ENCODE peak calls at places on chromosomes 5 and 9, in four cellular contexts. W, T, O and E are unnamed samples.

GRCh38 chr9:13139641-13140171 is 139.8 kb downstream of the MPDZ start:
- DNase-seq in W (no peak), O (no peak), T (no peak), E (no peak)

GRCh38 chr9:115593587-115594091 is 475.7 kb upstream of the TNC start:
- DNase-seq in W (peak), O (peak), T (no peak), E (peak)

GRCh38 chr9:34457266-34458012 is 931 bp downstream of the FAM219A start:
- DNase-seq in W (peak), O (no peak), T (no peak), E (peak)

GRCh38 chr5:3197699-3198098 is 397.9 kb upstream of the IRX1 start:
- DNase-seq in W (no peak), T (no peak), O (no peak), E (no peak)

GRCh38 chr9:97387504-97387886 is 24.4 kb upstream of the TDRD7 start:
- DNase-seq in W (no peak), T (no peak), O (no peak), E (no peak)

GRCh38 chr9:127185931-127186781 is 63.7 kb upstream of the ANGPTL2 start:
- DNase-seq in O (no peak), W (peak), T (no peak), E (no peak)

GRCh38 chr9:127937383-127938297 is at the start of gene DPM2:
- DNase-seq in W (peak), O (peak), T (peak), E (peak)

GRCh38 chr5:180522350-180522749 is 28.2 kb downstream of the CNOT6 start:
- DNase-seq in T (no peak), W (no peak), O (no peak), E (no peak)

GRCh38 chr5:124686239-124687004 is 60.0 kb downstream of the ZNF608 start:
- DNase-seq in T (no peak), O (no peak), W (no peak), E (no peak)

GRCh38 chr5:6832994-6833393 is 119.8 kb downstream of the TENT4A start:
- DNase-seq in W (no peak), O (no peak), T (no peak), E (no peak)

GRCh38 chr9:97519441-97519970 is 18.0 kb downstream of the TMOD1 start:
- DNase-seq in T (no peak), O (no peak), W (no peak), E (no peak)

GRCh38 chr5:17105744-17106450 is 111.5 kb upstream of the BASP1 start:
- DNase-seq in O (no peak), W (no peak), T (no peak), E (no peak)

GRCh38 chr9:130302785-130303612 is 37.4 kb downstream of the HMCN2 start:
- DNase-seq in W (no peak), T (no peak), O (no peak), E (no peak)

GRCh38 chr5:164302533-164303235 is 797.3 kb downstream of the MAT2B start:
- DNase-seq in O (no peak), T (no peak), W (no peak), E (no peak)

GRCh38 chr9:70590264-70590646 is 175.8 kb upstream of the KLF9 start:
- DNase-seq in T (no peak), W (no peak), O (no peak), E (no peak)

GRCh38 chr5:139574641-139575312 is 13.6 kb downstream of the UBE2D2 start:
- DNase-seq in T (no peak), W (peak), O (no peak), E (no peak)

GRCh38 chr5:91179018-91179417 is 204.1 kb downstream of the ARRDC3 start:
- DNase-seq in W (no peak), O (no peak), T (no peak), E (no peak)

GRCh38 chr9:130669965-130670364 is 5.6 kb downstream of the PRDM12 start:
- DNase-seq in O (no peak), W (peak), T (no peak), E (no peak)

GRCh38 chr5:115657125-115657882 is 31.5 kb upstream of the TMED7 start:
- DNase-seq in T (no peak), O (no peak), W (no peak), E (no peak)

GRCh38 chr9:33946779-33947535 is 101.7 kb downstream of the UBAP2 start:
- DNase-seq in T (no peak), W (no peak), O (no peak), E (no peak)

GRCh38 chr5:32339198-32339597 is 26.5 kb upstream of the MTMR12 start:
- DNase-seq in O (peak), W (no peak), T (no peak), E (no peak)

GRCh38 chr9:133972041-133972970 is 19.8 kb downstream of the VAV2 start:
- DNase-seq in O (no peak), T (no peak), W (no peak), E (no peak)

GRCh38 chr9:133969681-133970580 is 22.2 kb downstream of the VAV2 start:
- DNase-seq in T (no peak), W (no peak), O (no peak), E (no peak)

GRCh38 chr9:133971121-133971951 is 20.8 kb downstream of the VAV2 start:
- DNase-seq in T (no peak), O (no peak), W (peak), E (no peak)

GRCh38 chr9:133968966-133969617 is 23.0 kb downstream of the VAV2 start:
- DNase-seq in O (no peak), W (no peak), T (no peak), E (no peak)

DNA sequence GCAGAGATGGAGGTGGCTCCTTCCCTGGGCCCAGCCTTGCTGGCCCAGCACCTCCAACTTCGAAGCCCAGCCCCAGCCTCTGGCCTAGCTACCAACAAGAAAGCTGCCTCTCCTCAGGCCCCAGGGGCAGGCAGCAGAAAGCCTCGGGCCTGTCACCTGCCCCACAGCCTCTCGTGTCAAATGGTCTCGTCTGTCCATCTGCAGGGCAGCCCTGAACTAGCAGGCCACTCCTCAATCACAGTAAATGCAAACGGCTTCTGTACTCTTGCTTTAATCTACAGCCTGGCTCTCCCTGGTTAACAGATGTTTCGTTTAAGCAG is 21.6 kb downstream of the VAV2 start:
- DNase-seq in W (no peak), O (no peak), T (no peak), E (no peak)
- TF ChIP-seq JUND in W (no peak), O (no peak), T (no peak), E (no peak)

DNA sequence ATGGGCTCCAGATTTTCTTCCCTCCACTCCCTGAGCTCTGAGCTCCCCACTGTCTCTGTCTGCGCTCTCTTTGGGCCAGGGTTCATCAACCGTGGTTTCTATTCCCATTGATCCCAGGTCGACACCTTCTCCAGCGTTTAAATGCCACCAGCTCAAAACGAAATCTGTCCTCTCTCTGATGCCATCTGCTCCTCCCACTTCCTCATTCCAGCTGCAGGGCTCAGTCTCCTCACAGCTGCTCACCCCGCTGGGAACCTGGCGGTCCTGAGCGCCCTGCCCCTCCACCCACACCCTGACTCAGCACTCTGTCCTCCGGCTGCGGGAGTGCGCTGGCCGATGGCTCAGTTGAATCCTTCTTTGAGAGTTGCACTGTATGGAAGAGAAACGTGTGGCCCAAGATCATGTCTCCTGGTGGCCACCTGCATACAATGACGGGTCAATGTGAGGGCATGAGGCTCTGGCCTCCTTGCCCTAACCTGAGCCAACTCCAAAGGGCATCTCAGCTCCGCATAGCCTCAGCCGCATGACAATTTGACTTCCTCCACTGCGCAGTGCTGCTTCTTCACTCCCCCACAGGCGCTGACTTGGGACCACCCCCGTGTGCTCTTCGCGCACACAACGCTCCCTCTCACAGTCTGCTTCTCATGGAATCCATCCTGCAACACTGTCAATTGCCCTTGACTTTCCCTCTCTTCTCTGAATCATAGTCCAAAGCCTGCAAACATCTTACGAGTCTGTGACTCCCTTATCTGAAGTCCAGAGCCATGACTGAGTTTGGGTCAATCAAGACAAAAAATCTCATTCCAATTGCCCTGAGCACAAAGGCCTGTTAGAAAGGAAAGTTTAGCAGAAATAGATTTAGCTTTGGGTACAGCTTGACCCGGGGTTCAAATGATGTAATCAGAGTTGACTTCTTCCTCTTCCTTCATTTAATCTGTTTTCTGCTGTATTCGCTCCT is 82.4 kb downstream of the PTCH1 start:
- DNase-seq in T (no peak), O (peak), W (no peak), E (no peak)
- TF ChIP-seq JUND in T (no peak), O (no peak), W (no peak), E (no peak)

GRCh38 chr5:58064799-58065198 is 395.1 kb downstream of the PLK2 start:
- DNase-seq in T (no peak), O (no peak), W (no peak), E (no peak)
- TF ChIP-seq JUND in T (no peak), O (no peak), W (no peak), E (no peak)

GRCh38 chr5:136356747-136357469 is 8.4 kb downstream of the TRPC7 start:
- DNase-seq in W (no peak), O (no peak), T (no peak), E (no peak)
- TF ChIP-seq JUND in W (no peak), O (no peak), T (no peak), E (no peak)

GRCh38 chr5:88666761-88667186 is 216.2 kb downstream of the MEF2C start:
- DNase-seq in W (no peak), T (no peak), O (no peak), E (peak)
- TF ChIP-seq JUND in W (no peak), T (no peak), O (no peak), E (no peak)

DNA sequence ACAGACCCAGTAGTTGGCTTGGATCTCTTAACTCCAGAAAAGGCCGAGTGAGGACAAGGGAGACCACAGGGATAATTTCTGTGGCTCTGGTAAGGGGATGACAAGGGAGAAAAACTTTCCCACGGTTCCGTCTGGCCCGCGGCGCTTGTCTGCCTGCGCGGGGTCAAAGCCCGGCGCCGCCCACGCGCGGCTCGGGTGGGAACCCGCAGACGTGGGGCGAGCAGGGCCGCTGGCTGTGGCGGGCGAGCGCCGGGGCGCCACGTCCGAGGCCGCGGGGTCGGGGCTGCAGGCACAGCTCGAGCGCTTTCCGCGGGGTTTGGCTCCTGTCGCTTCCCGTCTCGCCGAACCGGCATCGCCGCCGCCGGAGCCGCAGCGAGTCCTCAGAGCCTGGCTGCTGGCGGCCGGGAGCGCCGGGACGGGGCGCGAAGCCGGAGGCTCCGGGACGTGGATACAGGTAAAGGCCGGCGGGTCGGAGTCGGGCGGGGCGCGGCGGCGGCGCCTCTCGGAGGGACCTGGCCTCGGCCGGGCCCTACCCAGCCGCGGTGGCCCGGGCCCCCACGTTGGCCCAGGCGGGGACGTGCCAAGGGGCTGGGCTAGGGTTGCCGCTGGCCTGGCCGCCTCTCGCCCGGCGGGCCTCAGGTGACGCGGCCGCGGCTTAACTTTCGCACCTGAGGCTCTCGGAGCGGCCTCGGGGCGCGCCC is at the start of gene RNF180:
- DNase-seq in O (no peak), W (peak), T (no peak), E (peak)
- TF ChIP-seq JUND in O (no peak), W (no peak), T (no peak), E (no peak)

GRCh38 chr9:108885643-108886348 is 23.7 kb downstream of the ACTL7A start:
- DNase-seq in T (peak), O (peak), W (no peak), E (no peak)
- TF ChIP-seq JUND in T (no peak), O (peak), W (peak), E (no peak)

DNA sequence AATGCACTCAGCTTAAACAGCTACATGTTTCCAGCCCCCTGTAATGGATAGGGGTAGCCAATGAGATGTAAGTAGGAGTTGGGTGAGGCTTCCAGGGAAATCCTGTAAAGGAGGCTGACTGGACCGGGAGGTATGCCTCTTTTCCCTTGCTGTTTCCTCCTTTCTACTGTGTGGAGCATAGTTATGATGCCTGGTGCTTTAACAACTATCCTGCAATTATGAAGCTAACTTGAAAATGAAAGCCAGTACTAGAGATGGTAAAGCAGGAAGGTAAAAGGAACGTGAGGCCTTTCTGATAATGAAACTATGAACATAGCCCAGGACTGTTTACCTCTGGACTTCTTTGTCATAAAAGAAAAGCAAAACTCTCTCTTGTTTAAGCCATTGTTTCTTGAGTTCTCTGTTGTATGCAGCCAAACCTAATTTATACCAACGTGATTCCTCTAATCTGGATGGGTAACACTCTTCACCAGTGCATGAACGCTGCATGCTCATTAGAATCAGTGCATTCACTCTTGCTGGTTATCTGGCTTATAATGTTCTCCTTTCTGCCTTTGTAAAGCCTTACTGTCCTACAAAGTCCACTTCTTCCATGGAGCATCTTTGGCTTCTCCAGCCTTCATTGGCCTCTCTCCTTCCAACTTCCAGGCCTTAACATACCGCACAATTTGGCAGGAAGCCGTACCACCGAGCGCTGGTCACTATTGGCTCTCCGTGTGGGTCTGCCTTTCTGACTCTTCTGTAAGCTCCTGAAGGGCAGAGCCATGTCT is 8.3 kb upstream of the ARHGEF28 start:
- DNase-seq in O (no peak), W (no peak), T (no peak), E (no peak)
- TF ChIP-seq JUND in O (no peak), W (no peak), T (no peak), E (no peak)